ENCODE peak calls at places on chromosome 9, in eight cellular contexts. A is lower lobe of right lung, Y is AG09309, I is prostate gland, L is ovary, Q is vagina, R is astrocyte of the spinal cord, S is PC-9. V is an unnamed sample.

GRCh38 chr9:134617246-134617645 is 24.4 kb upstream of the COL5A1 start:
- DNase-seq in L (no peak), I (no peak), R (no peak), Q (no peak), A (peak; percentile 13), Y (no peak), S (no peak), V (no peak)

GRCh38 chr9:89390068-89390555 is 71.8 kb downstream of the SECISBP2 start:
- DNase-seq in R (no peak), S (no peak), A (no peak), L (no peak), I (no peak), Q (no peak), Y (no peak), V (no peak)

GRCh38 chr9:134206317-134207300 is 42.2 kb upstream of the RNU6ATAC start:
- DNase-seq in A (peak; percentile 24), Q (no peak), L (peak; percentile 16), Y (no peak), R (no peak), S (no peak), I (no peak), V (no peak)

GRCh38 chr9:134709512-134710270 is 68.1 kb downstream of the COL5A1 start:
- DNase-seq in L (peak; percentile 63), R (peak; percentile 33), Y (no peak), I (no peak), Q (no peak), S (no peak), A (no peak), V (no peak)

GRCh38 chr9:136827794-136828473 is 14.3 kb upstream of the AJM1 start:
- DNase-seq in Q (no peak), A (no peak), Y (no peak), L (no peak), R (no peak), S (peak; percentile 28), I (no peak), V (no peak)

GRCh38 chr9:33416996-33417395 is 14.6 kb upstream of the AQP7 start:
- DNase-seq in Q (no peak), L (no peak), R (no peak), Y (no peak), A (no peak), I (no peak), S (no peak), V (no peak)

GRCh38 chr9:123121457-123121856 is 88.0 kb downstream of the GPR21 start:
- DNase-seq in A (no peak), I (no peak), S (no peak), L (no peak), R (no peak), Q (no peak), Y (no peak), V (peak; percentile 56)

GRCh38 chr9:129183495-129184308 is 5.6 kb upstream of the IER5L start:
- DNase-seq in L (no peak), R (no peak), A (no peak), Y (no peak), I (no peak), Q (no peak), S (no peak), V (no peak)

GRCh38 chr9:129211686-129212085 is 33.6 kb upstream of the IER5L start:
- DNase-seq in I (no peak), S (no peak), Q (no peak), Y (no peak), L (no peak), A (no peak), R (no peak), V (no peak)

DNA sequence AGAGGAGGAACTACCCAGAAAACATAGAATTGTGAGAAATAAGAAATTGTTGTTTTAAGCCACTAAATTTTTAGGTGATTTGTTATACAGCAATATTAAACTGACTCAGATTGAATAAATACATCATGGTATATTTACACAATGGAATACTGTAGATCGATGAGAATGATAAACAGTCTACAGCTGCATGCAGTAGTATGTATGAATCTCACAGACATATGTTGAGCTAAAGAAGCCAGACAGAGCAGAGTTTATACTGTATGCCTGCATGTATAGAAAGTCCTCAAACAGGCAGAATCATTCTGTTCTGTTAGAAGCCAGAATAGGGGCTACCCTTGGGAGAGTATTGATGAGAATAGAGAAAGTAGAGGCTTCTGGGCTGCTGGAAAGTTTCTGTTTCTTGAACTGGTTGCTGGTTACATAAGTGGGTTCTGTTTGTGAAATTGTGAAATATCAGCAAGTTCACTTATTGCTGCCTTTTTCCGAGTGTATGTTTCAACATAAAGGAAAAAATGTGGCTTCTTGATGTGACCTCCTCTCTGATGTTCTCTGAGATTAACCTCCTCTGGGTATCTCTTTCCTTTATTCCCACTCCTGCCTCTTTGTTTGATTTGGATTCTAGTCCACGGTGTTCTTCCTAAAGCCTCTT is 9.6 kb downstream of the KIAA1958 start:
- DNase-seq in I (no peak), L (no peak), Y (no peak), Q (no peak), A (no peak), S (no peak), R (no peak), V (no peak)
- TF ChIP-seq CTCF in I (no peak), L (no peak), Y (no peak), Q (no peak), A (no peak), S (no peak), R (no peak), V (no peak)

GRCh38 chr9:92535940-92536850 is at the start of gene ECM2:
- DNase-seq in Q (no peak), L (no peak), A (no peak), R (peak; percentile 67), Y (peak; percentile 52), S (no peak), I (no peak), V (no peak)
- H3K4me3 ChIP-seq in Q (peak within 1 kb of the TSS; percentile 20), L (peak within 1 kb of the TSS; percentile 35), A (peak within 1 kb of the TSS; percentile 17), R (no peak within 1 kb of the TSS), Y (no peak within 1 kb of the TSS), S (no peak within 1 kb of the TSS), I (peak within 1 kb of the TSS; percentile 11), V (peak within 1 kb of the TSS; percentile 48)

GRCh38 chr9:4048441-4048840 is 251.4 kb downstream of the GLIS3 start:
- DNase-seq in R (peak; percentile 65), S (no peak), I (no peak), Y (peak; percentile 1), A (no peak), L (no peak), Q (no peak), V (no peak)
- TF ChIP-seq CTCF in R (peak; percentile 66), S (peak; percentile 37), I (no peak), Y (peak; percentile 61), A (peak; percentile 17), L (no peak), Q (no peak), V (peak; percentile 64)

GRCh38 chr9:15417626-15418025 is 5.0 kb upstream of the SNAPC3 start:
- DNase-seq in R (no peak), Q (no peak), A (no peak), Y (no peak), L (no peak), I (no peak), S (no peak), V (no peak)
- H3K4me3 ChIP-seq in R (no peak overlapping the region), Q (no peak overlapping the region), A (no peak overlapping the region), Y (no peak overlapping the region), L (no peak overlapping the region), I (no peak overlapping the region), S (no peak overlapping the region), V (no peak overlapping the region)

V was measured in epithelial cell of proximal tubule.